ENCODE peak calls at places on chromosomes 16 and 17, in seven cellular contexts. A is heart left ventricle, Q is colonic mucosa, H is fibroblast of pulmonary artery, C is HFF-Myc, L is fibroblast of the aortic adventitia, N is lower leg skin. T is an unnamed sample.

GRCh38 chr17:80769516-80769915 is 222.1 kb upstream of the CHMP6 start:
- DNase-seq in Q (no peak), A (no peak), L (no peak), N (no peak), H (no peak), C (no peak), T (no peak)

GRCh38 chr16:3214904-3215600 is 19.9 kb downstream of the ZNF200 start:
- DNase-seq in A (no peak), C (no peak), L (no peak), Q (no peak), N (peak), H (no peak), T (peak)

GRCh38 chr17:1082579-1082978 is 85.7 kb downstream of the TIMM22 start:
- DNase-seq in A (no peak), C (no peak), H (peak), Q (no peak), N (no peak), L (peak), T (no peak)

GRCh38 chr16:35492225-35492624 is 2032.8 kb downstream of the TP53TG3F start:
- DNase-seq in L (no peak), Q (no peak), H (no peak), C (no peak), N (no peak), A (no peak), T (no peak)

GRCh38 chr17:57956311-57957119 is 1.3 kb upstream of the CUEDC1 start:
- DNase-seq in C (no peak), H (no peak), A (no peak), L (no peak), Q (peak), N (no peak), T (peak)

GRCh38 chr16:30084096-30084815 is 7.5 kb downstream of the TBX6 start:
- DNase-seq in A (no peak), Q (no peak), L (no peak), H (no peak), N (no peak), C (no peak), T (no peak)

GRCh38 chr17:35748323-35748960 is 4.6 kb downstream of the GAS2L2 start:
- DNase-seq in C (no peak), N (no peak), Q (no peak), L (no peak), H (no peak), A (no peak), T (no peak)

GRCh38 chr16:9446471-9447194 is 355.2 kb downstream of the HAPSTR1 start:
- DNase-seq in A (no peak), C (no peak), Q (no peak), L (no peak), H (no peak), N (no peak), T (no peak)

GRCh38 chr17:58668598-58668935 is 23.3 kb downstream of the TEX14 start:
- DNase-seq in L (no peak), A (no peak), N (no peak), H (no peak), Q (no peak), C (no peak), T (no peak)

GRCh38 chr17:6124856-6125255 is 54.7 kb downstream of the WSCD1 start:
- DNase-seq in Q (no peak), L (no peak), C (no peak), A (no peak), N (no peak), H (no peak), T (no peak)

GRCh38 chr16:29009050-29009837 is 24.4 kb downstream of the LAT start:
- DNase-seq in H (no peak), A (no peak), L (no peak), C (no peak), Q (no peak), N (no peak), T (peak)

GRCh38 chr16:25005445-25006306 is 9.5 kb downstream of the ARHGAP17 start:
- DNase-seq in H (peak), Q (no peak), A (no peak), N (no peak), L (peak), C (no peak), T (peak)

GRCh38 chr16:88784074-88784855 is 755 bp downstream of the PIEZO1 start:
- DNase-seq in H (peak), Q (peak), C (no peak), N (peak), A (peak), L (peak), T (peak)

GRCh38 chr17:73163043-73163442 is 1.8 kb upstream of the SSTR2 start:
- DNase-seq in L (no peak), A (no peak), C (no peak), N (no peak), H (no peak), Q (no peak), T (no peak)

GRCh38 chr16:83814654-83814985 is 6.8 kb downstream of the HSBP1 start:
- DNase-seq in N (peak), A (no peak), H (no peak), L (peak), Q (no peak), C (no peak), T (no peak)

GRCh38 chr17:77842906-77843249 is 115.6 kb upstream of the TNRC6C start:
- DNase-seq in C (no peak), L (no peak), N (no peak), Q (no peak), A (no peak), H (no peak), T (no peak)

DNA sequence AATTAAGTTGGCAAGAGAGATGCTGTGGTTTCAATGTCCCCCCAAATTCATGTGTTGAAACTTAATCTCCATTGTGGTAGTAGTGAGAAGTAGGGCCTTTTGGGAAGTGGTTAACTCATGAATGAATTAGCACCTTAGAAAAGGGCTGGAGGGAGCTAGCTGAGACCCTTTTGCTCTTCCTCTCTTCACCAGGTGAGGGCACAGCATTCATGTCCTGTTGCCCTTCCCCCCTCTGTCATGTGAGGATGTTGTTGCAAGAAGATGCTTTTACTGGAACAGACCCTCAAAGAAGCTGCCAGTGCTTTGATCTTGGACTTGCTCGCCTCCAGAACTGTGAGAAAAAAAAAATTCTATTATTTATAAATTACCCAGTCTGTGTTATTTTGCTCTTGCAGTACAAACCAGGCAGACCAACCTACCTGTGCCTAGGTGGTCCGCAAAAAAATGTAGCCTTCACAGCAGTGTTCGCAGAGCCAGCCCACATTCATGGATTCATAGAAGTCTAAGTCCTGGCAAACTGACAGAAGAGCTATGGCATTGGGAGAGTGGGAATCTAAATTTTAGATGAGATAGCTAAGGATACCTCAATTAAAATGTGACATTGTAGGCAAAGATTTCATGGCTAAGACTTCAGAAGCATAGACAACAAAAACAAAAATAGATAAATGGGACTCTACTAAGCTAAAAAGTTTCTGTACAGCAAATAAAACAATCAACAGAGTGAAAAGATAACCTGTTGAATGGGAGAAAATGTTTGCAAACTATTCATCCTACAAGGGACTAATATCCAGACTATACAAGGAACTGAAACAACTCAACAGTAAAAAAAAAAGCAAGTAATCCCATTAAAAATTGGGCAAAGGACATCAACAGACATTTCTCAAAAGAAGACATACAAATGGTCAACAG is 32.0 kb upstream of the ABCA5 start:
- DNase-seq in L (no peak), Q (no peak), A (no peak), C (no peak), N (no peak), H (no peak), T (peak)
- TF ChIP-seq CTCF in L (no peak), Q (no peak), A (no peak), C (peak), N (no peak), H (no peak), T (no peak)

GRCh38 chr16:14284371-14284770 is 213.3 kb downstream of the MRTFB start:
- DNase-seq in A (no peak), N (no peak), L (no peak), H (no peak), C (no peak), Q (no peak), T (no peak)
- H3K4me3 ChIP-seq in A (peak), N (no peak), L (no peak), H (no peak), C (peak), Q (no peak), T (peak)

GRCh38 chr17:49787932-49788442 is 494 bp upstream of the KAT7 start:
- DNase-seq in H (no peak), A (peak), L (no peak), Q (peak), C (no peak), N (no peak), T (peak)

GRCh38 chr17:49788443-49789277 is at the start of gene KAT7:
- DNase-seq in C (peak), N (peak), L (peak), A (peak), H (peak), Q (peak), T (peak)

GRCh38 chr17:49784636-49785035 is 3.8 kb upstream of the KAT7 start:
- DNase-seq in H (no peak), L (no peak), N (no peak), C (no peak), A (no peak), Q (no peak), T (no peak)

GRCh38 chr17:49779730-49780220 is 8.7 kb upstream of the KAT7 start:
- DNase-seq in N (no peak), A (peak), C (no peak), Q (peak), H (peak), L (peak), T (peak)

GRCh38 chr17:49783051-49783715 is 5.3 kb upstream of the KAT7 start:
- DNase-seq in H (no peak), A (peak), Q (no peak), C (no peak), N (no peak), L (peak), T (no peak)
- TF ChIP-seq CTCF in H (no peak), A (no peak), Q (no peak), C (no peak), N (no peak), L (no peak), T (no peak)

GRCh38 chr17:74427763-74428153 is 4.1 kb upstream of the GPRC5C start:
- DNase-seq in N (no peak), A (no peak), L (no peak), H (no peak), Q (no peak), C (no peak), T (no peak)

GRCh38 chr17:74430706-74431567 is 951 bp upstream of the GPRC5C start:
- DNase-seq in A (peak), C (no peak), L (peak), Q (peak), N (peak), H (peak), T (peak)

GRCh38 chr17:74431568-74432483 is at the start of gene GPRC5C:
- DNase-seq in H (peak), N (peak), L (peak), A (peak), C (no peak), Q (peak), T (peak)

GRCh38 chr17:74430385-74430705 is 1.5 kb upstream of the GPRC5C start:
- DNase-seq in L (no peak), H (no peak), N (no peak), Q (no peak), C (no peak), A (no peak), T (no peak)

GRCh38 chr17:74429604-74430384 is 2.1 kb upstream of the GPRC5C start:
- DNase-seq in C (no peak), N (no peak), Q (peak), L (no peak), A (peak), H (peak), T (peak)
- H3K4me3 ChIP-seq in C (no peak), N (no peak), Q (peak), L (no peak), A (peak), H (peak), T (no peak)

GRCh38 chr16:4840984-4841383 is 6.1 kb downstream of the GLYR1 start:
- DNase-seq in C (no peak), A (no peak), L (no peak), H (no peak), Q (no peak), N (no peak), T (no peak)

GRCh38 chr16:4837733-4838501 is 9.2 kb downstream of the GLYR1 start:
- DNase-seq in L (no peak), C (no peak), Q (no peak), N (peak), A (no peak), H (no peak), T (no peak)

GRCh38 chr16:4836727-4837126 is 10.4 kb downstream of the GLYR1 start:
- DNase-seq in H (no peak), L (no peak), N (no peak), C (no peak), A (no peak), Q (no peak), T (no peak)

GRCh38 chr16:4839942-4840341 is 7.1 kb downstream of the GLYR1 start:
- DNase-seq in C (no peak), H (no peak), A (no peak), N (peak), L (no peak), Q (no peak), T (no peak)
- TF ChIP-seq CTCF in C (no peak), H (no peak), A (no peak), N (no peak), L (no peak), Q (no peak), T (no peak)

DNA sequence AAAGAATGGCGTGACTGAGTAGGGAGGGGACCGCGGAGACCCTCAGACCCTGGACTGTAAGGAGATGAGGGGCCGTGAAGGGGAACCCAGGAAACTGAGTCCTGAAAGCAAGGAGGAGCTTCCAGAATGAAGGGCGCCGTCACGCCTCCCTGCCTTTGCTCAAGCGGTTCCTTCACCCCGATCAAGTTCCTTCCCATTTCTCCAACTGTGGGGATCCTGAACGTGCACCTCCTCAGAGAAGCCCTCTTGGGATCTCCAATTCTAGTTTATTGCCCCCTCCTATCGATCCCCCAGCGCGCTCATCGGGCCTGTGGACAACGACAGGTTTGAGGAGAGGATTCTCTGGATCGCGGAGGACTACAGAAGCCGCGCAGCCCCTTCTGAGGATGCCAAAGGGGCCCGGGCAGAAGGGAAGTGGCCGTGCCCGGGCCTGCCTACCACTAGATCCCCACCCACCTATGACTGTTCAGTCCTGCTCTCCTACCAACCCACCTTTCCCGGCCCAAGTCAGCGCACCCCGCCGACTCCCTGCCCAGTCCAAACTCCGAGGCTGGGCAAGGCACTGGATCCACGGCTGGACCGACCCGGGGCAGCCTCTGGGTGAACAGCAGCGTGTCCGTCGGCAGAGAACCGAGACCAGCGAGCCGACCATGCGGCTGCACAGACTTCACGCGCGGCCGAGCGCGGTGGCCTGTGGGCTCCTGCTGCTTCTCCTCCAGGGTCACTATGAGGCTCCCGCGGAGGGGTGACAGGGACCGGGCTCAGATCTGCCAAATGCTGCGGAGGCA is 12.8 kb upstream of the CES3 start:
- DNase-seq in Q (no peak), H (no peak), N (no peak), L (no peak), A (no peak), C (no peak), T (no peak)
- H3K4me3 ChIP-seq in Q (peak), H (peak), N (peak), L (peak), A (peak), C (peak), T (peak)

GRCh38 chr16:55624696-55625095 is 31.1 kb upstream of the SLC6A2 start:
- DNase-seq in L (no peak), Q (no peak), H (no peak), N (no peak), C (no peak), A (no peak), T (no peak)

GRCh38 chr16:55622302-55622701 is 33.5 kb upstream of the SLC6A2 start:
- DNase-seq in H (no peak), Q (no peak), C (no peak), L (no peak), N (no peak), A (no peak), T (no peak)

GRCh38 chr16:55621771-55622170 is 34.0 kb upstream of the SLC6A2 start:
- DNase-seq in Q (no peak), A (no peak), C (no peak), L (no peak), H (no peak), N (no peak), T (no peak)

GRCh38 chr16:55623640-55624039 is 32.1 kb upstream of the SLC6A2 start:
- DNase-seq in A (no peak), C (no peak), Q (no peak), N (no peak), L (no peak), H (no peak), T (no peak)

GRCh38 chr16:55622930-55623561 is 32.7 kb upstream of the SLC6A2 start:
- DNase-seq in L (no peak), H (no peak), N (no peak), Q (no peak), A (no peak), C (peak), T (peak)
- TF ChIP-seq CTCF in L (no peak), H (peak), N (no peak), Q (no peak), A (no peak), C (peak), T (peak)